ENCODE peak calls at places on chromosomes 3 and 15, in eight cellular contexts. One of them, this sample, is unnamed.

GRCh38 chr15:38373016-38373415 is 80.9 kb upstream of the FAM98B start:
- DNase-seq in HCT116: no peak
- DNase-seq in uterus: no peak
- DNase-seq in AG04450: no peak
- DNase-seq in neural progenitor cell: no peak
- DNase-seq in IMR-90: peak; percentile 52
- DNase-seq in right lobe of liver: no peak
- DNase-seq in tibial nerve: no peak
- DNase-seq in this sample: no peak

GRCh38 chr3:10551821-10552630 is 46.6 kb upstream of the ATP2B2 start:
- DNase-seq in HCT116: peak; percentile 15
- DNase-seq in uterus: peak; percentile 20
- DNase-seq in AG04450: no peak
- DNase-seq in neural progenitor cell: no peak
- DNase-seq in IMR-90: peak; percentile 19
- DNase-seq in right lobe of liver: no peak
- DNase-seq in tibial nerve: peak; percentile 42
- DNase-seq in this sample: peak; percentile 70

GRCh38 chr3:101268987-101269386 is 51.4 kb downstream of the IMPG2 start:
- DNase-seq in HCT116: no peak
- DNase-seq in uterus: no peak
- DNase-seq in AG04450: no peak
- DNase-seq in neural progenitor cell: no peak
- DNase-seq in IMR-90: no peak
- DNase-seq in right lobe of liver: no peak
- DNase-seq in tibial nerve: no peak
- DNase-seq in this sample: no peak

GRCh38 chr3:126197854-126198584 is 17.6 kb upstream of the ALDH1L1 start:
- DNase-seq in HCT116: peak; percentile 67
- DNase-seq in uterus: peak; percentile 67
- DNase-seq in AG04450: peak; percentile 38
- DNase-seq in neural progenitor cell: peak; percentile 63
- DNase-seq in IMR-90: peak; percentile 60
- DNase-seq in right lobe of liver: peak; percentile 77
- DNase-seq in tibial nerve: peak; percentile 55
- DNase-seq in this sample: peak; percentile 8

GRCh38 chr3:13200951-13201350 is 127.7 kb upstream of the IQSEC1 start:
- DNase-seq in HCT116: no peak
- DNase-seq in uterus: no peak
- DNase-seq in AG04450: no peak
- DNase-seq in neural progenitor cell: peak; percentile 75
- DNase-seq in IMR-90: no peak
- DNase-seq in right lobe of liver: no peak
- DNase-seq in tibial nerve: no peak
- DNase-seq in this sample: no peak

GRCh38 chr3:126083511-126083912 is 412 bp downstream of the SLC41A3 start:
- DNase-seq in HCT116: no peak
- DNase-seq in uterus: no peak
- DNase-seq in AG04450: no peak
- DNase-seq in neural progenitor cell: peak; percentile 75
- DNase-seq in IMR-90: peak; percentile 19
- DNase-seq in right lobe of liver: peak; percentile 72
- DNase-seq in tibial nerve: no peak
- DNase-seq in this sample: no peak

GRCh38 chr3:156610154-156610553 is 55.2 kb upstream of the SSR3 start:
- DNase-seq in HCT116: no peak
- DNase-seq in uterus: no peak
- DNase-seq in AG04450: no peak
- DNase-seq in neural progenitor cell: no peak
- DNase-seq in IMR-90: no peak
- DNase-seq in right lobe of liver: no peak
- DNase-seq in tibial nerve: no peak
- DNase-seq in this sample: no peak

GRCh38 chr15:40104865-40105516 is 3.7 kb downstream of the BMF start:
- DNase-seq in HCT116: peak; percentile 73
- DNase-seq in uterus: peak; percentile 94
- DNase-seq in AG04450: no peak
- DNase-seq in neural progenitor cell: peak; percentile 94
- DNase-seq in IMR-90: peak; percentile 79
- DNase-seq in right lobe of liver: peak; percentile 87
- DNase-seq in tibial nerve: peak; percentile 85
- DNase-seq in this sample: peak; percentile 72

GRCh38 chr3:31920310-31920709 is 60.8 kb downstream of the OSBPL10 start:
- DNase-seq in HCT116: no peak
- DNase-seq in uterus: no peak
- DNase-seq in AG04450: no peak
- DNase-seq in neural progenitor cell: no peak
- DNase-seq in IMR-90: no peak
- DNase-seq in right lobe of liver: no peak
- DNase-seq in tibial nerve: no peak
- DNase-seq in this sample: no peak

GRCh38 chr15:26628879-26629529 is 143.9 kb downstream of the GABRB3 start:
- DNase-seq in HCT116: no peak
- DNase-seq in uterus: peak; percentile 73
- DNase-seq in AG04450: no peak
- DNase-seq in neural progenitor cell: peak; percentile 50
- DNase-seq in IMR-90: peak; percentile 2
- DNase-seq in right lobe of liver: no peak
- DNase-seq in tibial nerve: peak; percentile 33
- DNase-seq in this sample: no peak

GRCh38 chr3:14273886-14274517 is 95.4 kb downstream of the LSM3 start:
- DNase-seq in HCT116: no peak
- DNase-seq in uterus: no peak
- DNase-seq in AG04450: no peak
- DNase-seq in neural progenitor cell: no peak
- DNase-seq in IMR-90: peak; percentile 35
- DNase-seq in right lobe of liver: no peak
- DNase-seq in tibial nerve: no peak
- DNase-seq in this sample: no peak

GRCh38 chr3:123244128-123244527 is 42.4 kb downstream of the SEC22A start:
- DNase-seq in HCT116: no peak
- DNase-seq in uterus: no peak
- DNase-seq in AG04450: no peak
- DNase-seq in neural progenitor cell: no peak
- DNase-seq in IMR-90: no peak
- DNase-seq in right lobe of liver: no peak
- DNase-seq in tibial nerve: no peak
- DNase-seq in this sample: no peak

GRCh38 chr3:42491876-42492507 is 10.5 kb upstream of the VIPR1 start:
- DNase-seq in HCT116: no peak
- DNase-seq in uterus: no peak
- DNase-seq in AG04450: no peak
- DNase-seq in neural progenitor cell: no peak
- DNase-seq in IMR-90: no peak
- DNase-seq in right lobe of liver: no peak
- DNase-seq in tibial nerve: no peak
- DNase-seq in this sample: no peak

GRCh38 chr3:98986073-98986472 is 84.6 kb upstream of the DCBLD2 start:
- DNase-seq in HCT116: peak; percentile 40
- DNase-seq in uterus: no peak
- DNase-seq in AG04450: peak; percentile 91
- DNase-seq in neural progenitor cell: peak; percentile 79
- DNase-seq in IMR-90: peak; percentile 97
- DNase-seq in right lobe of liver: no peak
- DNase-seq in tibial nerve: no peak
- DNase-seq in this sample: no peak

GRCh38 chr3:160686955-160687535 is 10.1 kb downstream of the ARL14 start:
- DNase-seq in HCT116: no peak
- DNase-seq in uterus: no peak
- DNase-seq in AG04450: no peak
- DNase-seq in neural progenitor cell: no peak
- DNase-seq in IMR-90: peak; percentile 24
- DNase-seq in right lobe of liver: no peak
- DNase-seq in tibial nerve: no peak
- DNase-seq in this sample: no peak

GRCh38 chr15:68268405-68268804 is 9.1 kb upstream of the FEM1B start:
- DNase-seq in HCT116: no peak
- DNase-seq in uterus: no peak
- DNase-seq in AG04450: no peak
- DNase-seq in neural progenitor cell: no peak
- DNase-seq in IMR-90: peak; percentile 65
- DNase-seq in right lobe of liver: no peak
- DNase-seq in tibial nerve: no peak
- DNase-seq in this sample: no peak

DNA sequence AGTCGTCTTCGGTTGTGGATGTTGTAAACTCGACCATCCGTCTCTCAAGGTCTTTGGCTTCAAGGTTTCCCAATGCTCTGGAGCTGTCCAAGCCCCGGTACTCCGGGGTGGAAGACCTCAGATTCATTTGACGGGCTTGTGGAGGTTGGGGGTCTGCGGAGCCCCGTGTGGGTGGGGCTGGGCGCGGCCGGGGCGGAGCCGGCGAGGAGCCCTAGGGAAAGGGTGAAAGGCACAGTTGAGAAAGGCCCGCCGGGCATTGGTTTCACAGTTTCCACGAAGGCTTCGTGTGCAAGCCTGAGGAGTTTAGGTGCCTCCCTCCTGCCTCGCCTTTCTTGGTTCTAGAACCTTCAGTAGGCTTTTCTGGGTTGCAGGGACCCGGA is 360 bp upstream of the MGA start:
- DNase-seq in HCT116: no peak
- DNase-seq in uterus: no peak
- DNase-seq in AG04450: no peak
- DNase-seq in neural progenitor cell: no peak
- DNase-seq in IMR-90: no peak
- DNase-seq in right lobe of liver: no peak
- DNase-seq in tibial nerve: no peak
- DNase-seq in this sample: no peak
- H3K27ac ChIP-seq in HCT116: peak overlapping the region; percentile 77
- H3K27ac ChIP-seq in uterus: peak overlapping the region; percentile 73
- H3K27ac ChIP-seq in AG04450: peak overlapping the region; percentile 88
- H3K27ac ChIP-seq in neural progenitor cell: no peak overlapping the region
- H3K27ac ChIP-seq in IMR-90: peak overlapping the region; percentile 63
- H3K27ac ChIP-seq in right lobe of liver: peak overlapping the region; percentile 61
- H3K27ac ChIP-seq in tibial nerve: peak overlapping the region; percentile 89
- H3K27ac ChIP-seq in this sample: peak overlapping the region; percentile 81

DNA sequence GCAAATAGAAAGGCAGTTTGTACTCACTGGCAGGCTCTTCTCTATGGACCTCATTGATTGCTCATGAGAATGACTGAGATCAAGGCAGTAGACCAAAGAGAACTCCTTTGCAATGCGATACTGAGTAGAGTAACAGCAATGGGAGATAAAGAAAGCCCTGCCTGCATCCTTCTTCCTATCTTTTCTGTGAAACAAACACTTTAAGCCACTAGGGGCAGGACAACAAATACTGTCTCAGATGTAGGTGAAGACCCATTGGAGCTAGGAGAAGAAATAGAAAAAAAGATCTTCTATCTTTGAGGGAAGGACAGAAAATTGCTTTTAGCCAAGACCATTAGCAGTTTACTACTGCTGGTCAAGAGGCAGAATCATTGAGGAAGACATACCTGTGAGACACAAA is 117.6 kb upstream of the IGSF10 start:
- DNase-seq in HCT116: no peak
- DNase-seq in uterus: no peak
- DNase-seq in AG04450: no peak
- DNase-seq in neural progenitor cell: no peak
- DNase-seq in IMR-90: no peak
- DNase-seq in right lobe of liver: no peak
- DNase-seq in tibial nerve: no peak
- DNase-seq in this sample: no peak
- TF ChIP-seq CTCF in HCT116: peak; percentile 24
- TF ChIP-seq CTCF in uterus: no peak
- TF ChIP-seq CTCF in AG04450: no peak
- TF ChIP-seq CTCF in neural progenitor cell: peak; percentile 14
- TF ChIP-seq CTCF in IMR-90: no peak
- TF ChIP-seq CTCF in right lobe of liver: no peak
- TF ChIP-seq CTCF in tibial nerve: no peak
- TF ChIP-seq CTCF in this sample: no peak

DNA sequence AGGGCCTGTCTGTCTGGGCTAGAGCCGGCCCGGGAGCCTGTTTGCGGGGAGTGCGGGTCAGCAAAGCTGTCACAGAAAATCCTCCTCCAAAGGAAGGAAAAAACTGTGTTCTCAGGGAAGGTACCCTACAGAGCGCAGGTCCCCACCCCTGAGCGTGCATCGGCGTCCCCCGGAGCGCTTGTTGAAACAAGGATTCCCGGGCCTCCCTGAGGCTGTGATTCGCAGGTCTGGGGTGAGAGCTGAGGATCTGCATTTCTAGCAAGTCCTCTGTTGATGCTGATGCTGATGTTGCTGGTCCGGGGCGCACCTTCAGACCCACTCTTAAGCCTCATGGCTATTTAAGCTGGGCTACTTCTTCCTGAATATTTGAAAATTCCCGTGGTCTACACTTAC is 226.3 kb upstream of the IGF1R start:
- DNase-seq in HCT116: no peak
- DNase-seq in uterus: no peak
- DNase-seq in AG04450: no peak
- DNase-seq in neural progenitor cell: no peak
- DNase-seq in IMR-90: no peak
- DNase-seq in right lobe of liver: no peak
- DNase-seq in tibial nerve: no peak
- DNase-seq in this sample: no peak
- H3K27me3 ChIP-seq in HCT116: peaks cover 10% of the 10 kb centered on the region
- H3K27me3 ChIP-seq in uterus: no peaks in the 10 kb centered on the region
- H3K27me3 ChIP-seq in AG04450: peaks cover 36% of the 10 kb centered on the region
- H3K27me3 ChIP-seq in neural progenitor cell: peaks cover 70% of the 10 kb centered on the region
- H3K27me3 ChIP-seq in IMR-90: peaks cover 41% of the 10 kb centered on the region
- H3K27me3 ChIP-seq in right lobe of liver: no peaks in the 10 kb centered on the region
- H3K27me3 ChIP-seq in tibial nerve: peaks cover 42% of the 10 kb centered on the region
- H3K27me3 ChIP-seq in this sample: peaks cover 47% of the 10 kb centered on the region

GRCh38 chr3:121660356-121661171 is at the start of gene HCLS1:
- DNase-seq in HCT116: no peak
- DNase-seq in uterus: no peak
- DNase-seq in AG04450: no peak
- DNase-seq in neural progenitor cell: no peak
- DNase-seq in IMR-90: no peak
- DNase-seq in right lobe of liver: peak; percentile 68
- DNase-seq in tibial nerve: peak; percentile 19
- DNase-seq in this sample: peak; percentile 46

GRCh38 chr3:121662742-121663141 is 2.0 kb upstream of the HCLS1 start:
- DNase-seq in HCT116: no peak
- DNase-seq in uterus: no peak
- DNase-seq in AG04450: no peak
- DNase-seq in neural progenitor cell: no peak
- DNase-seq in IMR-90: no peak
- DNase-seq in right lobe of liver: no peak
- DNase-seq in tibial nerve: no peak
- DNase-seq in this sample: no peak

GRCh38 chr3:121658716-121659435 is 1.8 kb downstream of the HCLS1 start:
- DNase-seq in HCT116: no peak
- DNase-seq in uterus: no peak
- DNase-seq in AG04450: no peak
- DNase-seq in neural progenitor cell: no peak
- DNase-seq in IMR-90: no peak
- DNase-seq in right lobe of liver: no peak
- DNase-seq in tibial nerve: no peak
- DNase-seq in this sample: no peak

GRCh38 chr3:121663171-121663847 is 2.6 kb upstream of the HCLS1 start:
- DNase-seq in HCT116: no peak
- DNase-seq in uterus: no peak
- DNase-seq in AG04450: no peak
- DNase-seq in neural progenitor cell: no peak
- DNase-seq in IMR-90: no peak
- DNase-seq in right lobe of liver: no peak
- DNase-seq in tibial nerve: no peak
- DNase-seq in this sample: no peak

DNA sequence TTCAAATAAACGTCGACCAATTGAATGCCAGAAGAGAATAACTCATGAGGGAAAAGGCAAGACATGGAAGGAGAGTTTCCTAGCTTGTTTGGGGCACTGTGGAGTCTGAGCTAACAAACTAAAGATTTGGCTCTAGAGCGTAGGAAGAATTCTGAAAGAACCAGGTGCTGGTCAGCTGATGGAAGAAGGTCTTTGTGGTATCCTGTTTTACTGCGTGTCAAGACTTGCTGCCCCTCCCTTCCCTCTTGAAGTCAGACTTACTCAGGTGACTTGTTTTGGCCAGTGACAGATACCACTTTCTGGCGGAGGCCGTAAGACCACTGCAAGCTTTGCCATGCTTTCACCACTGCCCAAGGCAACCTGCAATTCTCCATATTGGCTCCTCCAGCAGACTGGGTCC is 673 bp upstream of the HCLS1 start:
- DNase-seq in HCT116: no peak
- DNase-seq in uterus: no peak
- DNase-seq in AG04450: no peak
- DNase-seq in neural progenitor cell: no peak
- DNase-seq in IMR-90: no peak
- DNase-seq in right lobe of liver: no peak
- DNase-seq in tibial nerve: no peak
- DNase-seq in this sample: no peak
- H3K27ac ChIP-seq in HCT116: no peak overlapping the region
- H3K27ac ChIP-seq in uterus: peak overlapping the region; percentile 50
- H3K27ac ChIP-seq in AG04450: no peak overlapping the region
- H3K27ac ChIP-seq in neural progenitor cell: no peak overlapping the region
- H3K27ac ChIP-seq in IMR-90: no peak overlapping the region
- H3K27ac ChIP-seq in right lobe of liver: peak overlapping the region; percentile 76
- H3K27ac ChIP-seq in tibial nerve: peak overlapping the region; percentile 85
- H3K27ac ChIP-seq in this sample: peak overlapping the region; percentile 83